ENCODE peak calls at places on chromosomes 13 and 19, in seven cellular contexts. U, I, E, X, D, C and P are unnamed samples.

GRCh38 chr13:27510082-27510481 is 59.7 kb upstream of the MTIF3 start:
- DNase-seq in I (no peak), C (no peak), E (no peak), U (no peak), D (no peak), X (no peak), P (no peak)

GRCh38 chr13:43054803-43055802 is 31.7 kb downstream of the DNAJC15 start:
- DNase-seq in D (peak), X (peak), C (peak), I (peak), U (no peak), E (peak), P (no peak)

GRCh38 chr19:41882568-41883462 is at the start of gene ARHGEF1:
- DNase-seq in U (peak), X (no peak), D (peak), C (peak), E (no peak), I (no peak), P (no peak)

GRCh38 chr13:39159393-39159792 is 121.1 kb downstream of the NHLRC3 start:
- DNase-seq in C (no peak), U (no peak), X (no peak), D (no peak), E (no peak), I (no peak), P (peak)

GRCh38 chr13:78599911-78600310 is 3.4 kb downstream of the POU4F1 start:
- DNase-seq in U (no peak), I (no peak), X (no peak), C (no peak), E (no peak), D (no peak), P (no peak)

GRCh38 chr13:45206340-45206739 is 5.5 kb upstream of the KCTD4 start:
- DNase-seq in X (peak), C (no peak), E (peak), I (peak), U (no peak), D (peak), P (peak)

GRCh38 chr19:40800339-40800996 is 1.5 kb downstream of the EGLN2 start:
- DNase-seq in I (no peak), U (peak), E (no peak), X (no peak), D (no peak), C (no peak), P (no peak)

GRCh38 chr19:42092350-42092749 is 16.4 kb downstream of the ZNF574 start:
- DNase-seq in I (peak), C (no peak), D (no peak), E (no peak), X (no peak), U (no peak), P (no peak)

GRCh38 chr19:18468517-18468916 is 30.6 kb upstream of the ISYNA1 start:
- DNase-seq in D (no peak), X (no peak), U (no peak), I (no peak), C (no peak), E (no peak), P (no peak)

GRCh38 chr13:70758932-70759331 is 650.7 kb upstream of the KLHL1 start:
- DNase-seq in X (no peak), U (no peak), C (no peak), I (no peak), D (no peak), E (no peak), P (no peak)

GRCh38 chr13:41411536-41411935 is 45.8 kb upstream of the RGCC start:
- DNase-seq in C (no peak), I (peak), U (no peak), X (peak), D (peak), E (peak), P (no peak)

GRCh38 chr19:37977992-37978391 is 71.0 kb downstream of the SIPA1L3 start:
- DNase-seq in U (peak), I (peak), D (peak), E (peak), C (no peak), X (peak), P (no peak)

GRCh38 chr13:112832811-112833210 is 136.2 kb upstream of the MCF2L start:
- DNase-seq in X (no peak), E (no peak), I (no peak), U (no peak), D (no peak), C (no peak), P (no peak)

GRCh38 chr19:12543855-12544254 is 7.4 kb downstream of the ZNF564 start:
- DNase-seq in I (peak), E (no peak), X (peak), U (no peak), C (no peak), D (peak), P (no peak)
- H3K4me3 ChIP-seq in I (no peak), E (no peak), X (no peak), U (no peak), C (no peak), D (no peak), P (no peak)

DNA sequence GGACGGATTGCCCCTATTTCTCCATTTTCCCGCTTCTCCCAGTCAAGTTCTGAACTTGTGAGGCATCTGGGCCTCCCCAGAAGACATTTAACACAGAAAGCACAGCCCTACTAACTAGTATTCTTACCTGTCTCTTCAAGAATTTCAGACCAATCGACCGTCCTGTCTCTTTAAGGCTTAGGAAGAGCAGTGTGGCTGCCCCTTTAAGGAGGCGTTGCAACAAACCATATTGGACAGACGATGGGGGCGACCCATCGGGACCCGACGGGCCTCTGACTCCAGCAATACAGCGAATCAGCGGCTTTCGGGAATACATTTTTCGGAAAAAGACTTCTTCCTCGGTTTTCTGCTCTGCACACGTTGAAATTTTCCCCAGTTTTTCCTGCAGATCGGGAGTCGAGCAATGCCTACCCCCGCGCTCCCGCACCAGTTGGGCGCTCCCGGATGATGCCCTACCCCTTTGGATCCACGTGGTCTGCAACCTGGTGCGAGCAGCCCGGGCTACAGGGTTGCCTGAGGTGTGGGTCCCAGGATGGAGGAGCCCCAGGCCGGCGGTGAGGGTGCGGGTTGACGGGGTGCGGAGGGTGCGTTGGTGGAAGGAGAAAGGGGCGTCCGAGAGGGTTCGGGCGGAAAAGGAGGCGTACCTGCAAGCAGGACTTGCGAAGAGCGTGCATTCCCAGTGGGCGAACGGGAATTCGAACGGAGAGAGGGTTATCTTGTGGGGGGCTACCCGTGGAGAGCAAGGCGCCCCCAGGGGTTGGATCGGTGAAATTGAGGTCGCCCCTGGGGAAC is at the start of gene POLR1G:
- DNase-seq in X (peak), E (peak), C (peak), U (peak), I (peak), D (peak), P (peak)
- TF ChIP-seq CTCF in X (no peak), E (no peak), C (no peak), U (no peak), I (no peak), D (no peak), P (no peak)

GRCh38 chr19:15453091-15453498 is 3.3 kb upstream of the WIZ start:
- DNase-seq in X (no peak), D (no peak), C (no peak), U (no peak), E (no peak), I (no peak), P (no peak)
- H3K4me3 ChIP-seq in X (peak), D (peak), C (peak), U (peak), E (peak), I (peak), P (peak)

DNA sequence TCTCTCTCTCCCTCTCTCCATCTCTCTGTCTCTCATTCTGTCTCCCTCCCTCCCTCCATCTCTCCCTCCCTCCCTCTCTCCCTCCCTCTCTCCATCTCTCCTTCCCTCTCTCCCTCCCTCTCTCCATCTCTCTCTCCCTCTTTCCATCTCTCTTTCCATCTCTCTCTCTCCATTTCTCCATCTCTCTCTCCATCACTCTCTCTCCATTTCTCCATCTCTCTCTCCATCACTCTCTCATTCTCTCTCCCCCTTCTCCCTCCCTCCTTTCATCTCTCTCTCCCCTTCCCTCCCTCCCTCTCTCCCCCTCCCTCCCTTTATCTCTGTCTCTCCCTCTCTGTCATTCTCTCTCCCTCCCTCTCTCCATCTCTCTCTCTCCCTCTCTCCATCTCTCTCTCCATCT is 55.7 kb upstream of the NFIC start:
- DNase-seq in C (no peak), D (no peak), X (no peak), E (no peak), U (no peak), I (no peak), P (no peak)
- TF ChIP-seq CTCF in C (no peak), D (no peak), X (no peak), E (no peak), U (no peak), I (no peak), P (no peak)

GRCh38 chr19:46299004-46299509 is 2.2 kb downstream of the HIF3A start:
- DNase-seq in X (peak), E (peak), U (peak), I (peak), D (peak), C (peak), P (peak)

GRCh38 chr19:46298477-46299003 is 1.7 kb downstream of the HIF3A start:
- DNase-seq in I (no peak), D (no peak), X (no peak), U (no peak), C (no peak), E (no peak), P (no peak)

GRCh38 chr19:46296722-46297431 is at the start of gene HIF3A:
- DNase-seq in I (no peak), C (peak), X (no peak), E (peak), U (peak), D (no peak), P (no peak)

GRCh38 chr19:46299695-46300094 is 2.9 kb downstream of the HIF3A start:
- DNase-seq in D (no peak), E (no peak), I (no peak), X (no peak), C (no peak), U (peak), P (no peak)

GRCh38 chr19:46297700-46298476 is 1.0 kb downstream of the HIF3A start:
- DNase-seq in E (peak), D (no peak), I (peak), C (peak), X (no peak), U (peak), P (no peak)
- H3K4me3 ChIP-seq in E (peak), D (peak), I (peak), C (peak), X (peak), U (peak), P (peak)

GRCh38 chr13:98751397-98752110 is 918 bp downstream of the SLC15A1 start:
- DNase-seq in D (peak), C (no peak), U (no peak), I (peak), X (no peak), E (peak), P (no peak)
- TF ChIP-seq CTCF in D (no peak), C (no peak), U (no peak), I (no peak), X (no peak), E (peak), P (no peak)